ENCODE peak calls at places on chromosomes 11 and 22, in eight cellular contexts. R is thyroid gland, V is lower lobe of right lung, W is right atrium auricular region, D is K562, B is psoas muscle, L is ovary, I is body of pancreas. K is an unnamed sample.
A peak's percentile ranks its signal among the peaks of the same experiment; 100 is the strongest.

GRCh38 chr11:43674566-43674965 is 6.0 kb upstream of the HSD17B12 start:
- DNase-seq in I (no peak), D (no peak), W (no peak), R (no peak), V (no peak), B (no peak), L (no peak), K (no peak)

GRCh38 chr11:22828373-22828772 is 1.2 kb downstream of the SVIP start:
- DNase-seq in R (no peak), D (peak; percentile 18), I (no peak), V (no peak), W (no peak), L (no peak), B (no peak), K (no peak)

GRCh38 chr11:19670030-19670761 is 42.4 kb upstream of the NAV2 start:
- DNase-seq in R (peak; percentile 67), V (no peak), I (no peak), B (no peak), L (no peak), W (no peak), D (no peak), K (no peak)

GRCh38 chr11:61556621-61557020 is 24.3 kb downstream of the SYT7 start:
- DNase-seq in R (no peak), D (no peak), L (no peak), W (no peak), V (no peak), B (no peak), I (no peak), K (no peak)

GRCh38 chr11:106828976-106829375 is 189.3 kb downstream of the GUCY1A2 start:
- DNase-seq in I (no peak), V (no peak), D (no peak), B (no peak), W (no peak), L (no peak), R (no peak), K (no peak)

GRCh38 chr22:20438678-20439492 is 1.3 kb upstream of the SCARF2 start:
- DNase-seq in I (no peak), V (peak; percentile 47), D (peak; percentile 86), W (no peak), B (peak; percentile 58), L (peak; percentile 51), R (no peak), K (peak; percentile 55)

GRCh38 chr11:89161949-89162348 is 15.7 kb upstream of the TYR start:
- DNase-seq in V (no peak), W (no peak), D (no peak), R (no peak), B (no peak), L (no peak), I (no peak), K (no peak)

GRCh38 chr11:68756171-68756766 is 4.9 kb upstream of the TESMIN start:
- DNase-seq in W (no peak), R (no peak), D (no peak), L (no peak), V (no peak), I (no peak), B (no peak), K (no peak)

GRCh38 chr22:23219787-23220484 is 39.6 kb downstream of the BCR start:
- DNase-seq in W (no peak), D (no peak), B (no peak), V (peak; percentile 69), L (no peak), R (peak; percentile 90), I (no peak), K (no peak)

GRCh38 chr11:94171693-94172440 is 43.2 kb downstream of the PANX1 start:
- DNase-seq in D (peak; percentile 79), V (peak; percentile 56), L (no peak), B (no peak), W (no peak), R (peak; percentile 69), I (peak; percentile 43), K (no peak)

GRCh38 chr11:75582935-75583709 is 21.1 kb downstream of the SERPINH1 start:
- DNase-seq in B (peak; percentile 85), D (peak; percentile 72), L (peak; percentile 84), W (peak; percentile 73), I (peak; percentile 58), R (peak; percentile 63), V (peak; percentile 78), K (peak; percentile 78)

GRCh38 chr11:126158054-126158791 is 53.2 kb downstream of the RPUSD4 start:
- DNase-seq in W (no peak), I (no peak), B (no peak), V (no peak), L (no peak), D (no peak), R (no peak), K (no peak)

GRCh38 chr11:86244063-86244521 is 461 bp upstream of the EED start:
- DNase-seq in W (peak; percentile 86), I (peak; percentile 90), D (peak; percentile 93), L (peak; percentile 86), B (peak; percentile 92), V (peak; percentile 91), R (peak; percentile 90), K (peak; percentile 89)

GRCh38 chr11:106398396-106399074 is 321.1 kb downstream of the AASDHPPT start:
- DNase-seq in L (no peak), I (no peak), V (no peak), B (no peak), W (no peak), R (no peak), D (no peak), K (no peak)

GRCh38 chr11:46020084-46020483 is 97.6 kb downstream of the LARGE2 start:
- DNase-seq in D (no peak), B (no peak), W (no peak), I (no peak), V (no peak), L (no peak), R (no peak), K (no peak)

GRCh38 chr11:68798221-68798813 is 43.4 kb downstream of the CPT1A start:
- DNase-seq in V (no peak), R (peak; percentile 18), I (peak; percentile 29), B (peak; percentile 67), L (peak; percentile 42), D (peak; percentile 49), W (no peak), K (no peak)

GRCh38 chr11:125165111-125165663 is 636 bp downstream of the PKNOX2 start:
- DNase-seq in W (no peak), B (peak; percentile 72), V (no peak), I (peak; percentile 56), L (peak; percentile 61), R (peak; percentile 52), D (no peak), K (no peak)

GRCh38 chr22:19917389-19918138 is 24.0 kb upstream of the COMT start:
- DNase-seq in V (no peak), B (no peak), L (no peak), W (no peak), R (no peak), I (no peak), D (no peak), K (no peak)

GRCh38 chr11:27626269-27626937 is 73.9 kb downstream of the BDNF start:
- DNase-seq in W (no peak), V (no peak), I (no peak), L (no peak), R (no peak), D (no peak), B (no peak), K (no peak)

GRCh38 chr11:36566407-36567053 is 1.3 kb upstream of the RAG1 start:
- DNase-seq in D (no peak), I (no peak), L (no peak), V (no peak), R (no peak), B (no peak), W (no peak), K (no peak)

GRCh38 chr11:112321521-112322172 is 61.0 kb upstream of the PLET1 start:
- DNase-seq in I (peak; percentile 73), D (no peak), B (no peak), R (peak; percentile 95), L (peak; percentile 24), W (no peak), V (peak; percentile 85), K (peak; percentile 51)

GRCh38 chr11:78801161-78801884 is 226.7 kb upstream of the NARS2 start:
- DNase-seq in V (no peak), W (peak; percentile 82), I (peak; percentile 41), L (no peak), D (no peak), B (peak; percentile 43), R (peak; percentile 79), K (no peak)

GRCh38 chr11:67561971-67562560 is 21.5 kb upstream of the GSTP1 start:
- DNase-seq in L (no peak), I (no peak), R (peak; percentile 80), V (no peak), B (no peak), W (no peak), D (no peak), K (no peak)

GRCh38 chr11:32586576-32587190 is 3.1 kb downstream of the EIF3M start:
- DNase-seq in D (peak; percentile 49), B (no peak), I (no peak), L (no peak), V (no peak), W (no peak), R (no peak), K (no peak)
- TF ChIP-seq CTCF in D (peak; percentile 46), B (no peak), I (no peak), L (no peak), V (no peak), W (no peak), R (no peak), K (no peak)

GRCh38 chr11:2384723-2385041 is 7.6 kb downstream of the CD81 start:
- DNase-seq in L (no peak), R (no peak), V (no peak), D (no peak), W (no peak), B (peak; percentile 40), I (no peak), K (no peak)
- H3K27ac ChIP-seq in L (peak overlapping the region; percentile 31), R (no peak overlapping the region), V (peak overlapping the region; percentile 46), D (no peak overlapping the region), W (peak overlapping the region; percentile 100), B (no peak overlapping the region), I (no peak overlapping the region), K (peak overlapping the region; percentile 100)

GRCh38 chr11:4994551-4994950 is at the start of gene OR51L1:
- DNase-seq in B (no peak), V (no peak), R (no peak), L (no peak), W (no peak), I (no peak), D (no peak), K (no peak)

DNA sequence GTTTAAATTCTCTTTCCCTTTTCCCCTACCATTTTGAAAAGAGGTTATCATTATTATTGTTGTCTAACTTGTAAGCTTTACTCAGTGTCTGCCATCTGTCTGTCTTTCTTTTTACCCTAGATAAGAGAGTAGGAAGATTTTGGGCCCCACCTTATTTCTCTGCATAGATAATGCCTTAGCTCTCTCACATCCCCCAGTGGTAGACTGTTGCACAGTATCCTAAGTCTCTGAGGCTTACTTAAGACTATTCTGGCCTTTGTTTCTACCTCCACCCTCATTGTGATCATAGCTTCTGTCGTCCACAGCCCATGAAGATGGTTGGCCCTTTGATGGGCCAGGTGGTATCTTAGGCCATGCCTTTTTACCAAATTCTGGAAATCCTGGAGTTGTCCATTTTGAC is 3.6 kb upstream of the OR51L1 start:
- DNase-seq in D (peak; percentile 60), I (no peak), L (no peak), R (no peak), V (no peak), B (no peak), W (no peak), K (no peak)
- TF ChIP-seq CTCF in D (peak; percentile 77), I (no peak), L (no peak), R (no peak), V (no peak), B (no peak), W (no peak), K (no peak)

GRCh38 chr22:31629741-31630184 is 32.3 kb downstream of the PISD start:
- DNase-seq in L (peak; percentile 31), B (no peak), V (no peak), D (no peak), I (no peak), W (no peak), R (no peak), K (no peak)
- H3K27ac ChIP-seq in L (peak overlapping the region; percentile 67), B (peak overlapping the region; percentile 83), V (peak overlapping the region; percentile 97), D (peak overlapping the region; percentile 87), I (peak overlapping the region; percentile 79), W (peak overlapping the region; percentile 72), R (peak overlapping the region; percentile 90), K (peak overlapping the region; percentile 91)